ENCODE peak calls at places on chromosomes 13 and 19, in six cellular contexts. L, W, D, J, R and O are unnamed samples. For H3K9me3, the result is how much of the 10 kb centered on the place peaks cover.

GRCh38 chr13:41428155-41428554 is 29.2 kb upstream of the RGCC start:
- DNase-seq in L (no peak), R (no peak), J (no peak), D (no peak), W (no peak), O (no peak)

GRCh38 chr13:109857325-109857724 is 70.9 kb upstream of the IRS2 start:
- DNase-seq in D (no peak), W (no peak), R (no peak), J (no peak), L (no peak), O (no peak)

GRCh38 chr19:42023121-42023942 is 29.3 kb upstream of the ATP1A3 start:
- DNase-seq in R (peak), J (peak), L (no peak), W (no peak), D (no peak), O (no peak)

GRCh38 chr19:33157906-33158305 is 26.0 kb downstream of the WDR88 start:
- DNase-seq in L (no peak), R (no peak), J (no peak), W (no peak), D (no peak), O (no peak)

GRCh38 chr13:31172535-31172934 is 10.8 kb upstream of the HSPH1 start:
- DNase-seq in W (no peak), R (peak), L (no peak), D (no peak), J (no peak), O (no peak)

GRCh38 chr19:23436318-23436717 is 41.0 kb upstream of the ZNF91 start:
- DNase-seq in R (no peak), D (no peak), L (no peak), W (no peak), J (peak), O (no peak)

GRCh38 chr19:53037101-53038097 is 7.1 kb upstream of the ERVV-2 start:
- DNase-seq in L (no peak), R (no peak), J (no peak), W (no peak), D (peak), O (no peak)

GRCh38 chr19:7191946-7192691 is 102.1 kb downstream of the INSR start:
- DNase-seq in R (no peak), L (no peak), D (no peak), W (peak), J (peak), O (no peak)

GRCh38 chr13:95745289-95745688 is 68.3 kb downstream of the DNAJC3 start:
- DNase-seq in R (no peak), L (no peak), J (no peak), D (no peak), W (no peak), O (no peak)

GRCh38 chr19:17447704-17448189 is 721 bp downstream of the TMEM221 start:
- DNase-seq in D (no peak), J (no peak), W (no peak), L (no peak), R (no peak), O (no peak)

GRCh38 chr13:41985788-41986508 is 25.0 kb upstream of the VWA8 start:
- DNase-seq in R (peak), J (no peak), D (no peak), L (no peak), W (no peak), O (no peak)

GRCh38 chr19:37472165-37472564 is 3.0 kb downstream of the ZNF570 start:
- DNase-seq in D (no peak), R (no peak), W (no peak), J (no peak), L (no peak), O (no peak)
- H3K9me3 ChIP-seq in D (under half), R (half or more), W (under half), J (under half), L (under half), O (under half)

GRCh38 chr19:55119053-55119452 is 1.6 kb upstream of the PPP1R12C start:
- DNase-seq in R (no peak), W (no peak), D (no peak), J (no peak), L (no peak), O (no peak)
- H3K4me3 ChIP-seq in R (no peak), W (no peak), D (no peak), J (no peak), L (no peak), O (peak)

DNA sequence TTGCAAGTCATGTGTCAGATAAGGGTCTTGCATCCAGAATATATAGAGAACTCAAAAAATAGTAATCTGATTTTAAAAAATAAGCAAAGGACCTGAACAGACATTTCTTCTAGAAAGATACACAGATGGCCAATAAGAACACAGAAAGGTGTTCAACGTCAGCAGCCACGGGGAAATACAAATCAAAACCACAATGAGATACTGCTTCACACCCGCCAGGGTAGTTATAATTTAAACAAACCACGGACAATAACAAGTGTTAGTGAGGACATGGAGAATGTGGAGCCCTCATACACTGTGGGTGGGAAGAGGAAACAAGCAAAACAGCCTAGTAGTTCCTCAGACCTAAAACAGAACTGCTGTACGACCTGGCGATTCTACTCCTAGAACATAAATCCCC is 26.6 kb upstream of the NAPA start:
- DNase-seq in J (no peak), R (no peak), W (peak), L (no peak), D (no peak), O (no peak)
- H3K27ac ChIP-seq in J (no peak), R (no peak), W (no peak), L (no peak), D (no peak), O (no peak)

DNA sequence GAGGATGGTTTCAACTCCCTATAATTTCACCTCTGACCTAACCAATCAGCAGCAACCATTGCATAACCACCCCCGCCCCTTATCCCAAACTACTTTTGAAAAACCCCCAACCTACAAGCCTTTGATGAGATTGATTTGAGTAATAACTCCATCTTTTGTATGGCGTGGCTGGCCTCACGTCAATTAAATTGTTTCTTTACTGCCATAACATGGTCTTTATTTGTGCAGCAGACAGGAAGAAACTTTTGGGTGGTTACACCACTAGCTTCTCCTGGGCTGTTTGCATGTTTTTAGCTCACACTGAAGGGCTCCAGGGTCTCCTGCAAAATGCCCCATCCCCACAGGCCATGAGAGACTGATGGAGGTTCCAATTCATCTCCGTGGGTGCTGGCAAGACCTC is 34.0 kb upstream of the PEG3 start:
- DNase-seq in L (no peak), R (no peak), D (no peak), J (no peak), W (no peak), O (no peak)
- H3K9me3 ChIP-seq in L (under half), R (half or more), D (under half), J (under half), W (under half), O (under half)

GRCh38 chr19:3285647-3286176 is 61.3 kb downstream of the CELF5 start:
- DNase-seq in L (no peak), W (peak), R (no peak), J (no peak), D (no peak), O (no peak)

GRCh38 chr19:3283886-3284657 is 59.6 kb downstream of the CELF5 start:
- DNase-seq in J (no peak), D (no peak), R (no peak), W (no peak), L (no peak), O (no peak)

GRCh38 chr19:3282564-3282963 is 58.1 kb downstream of the CELF5 start:
- DNase-seq in D (no peak), J (no peak), W (no peak), L (no peak), R (no peak), O (no peak)

GRCh38 chr19:3283246-3283751 is 58.8 kb downstream of the CELF5 start:
- DNase-seq in R (no peak), W (no peak), D (no peak), J (no peak), L (no peak), O (no peak)

DNA sequence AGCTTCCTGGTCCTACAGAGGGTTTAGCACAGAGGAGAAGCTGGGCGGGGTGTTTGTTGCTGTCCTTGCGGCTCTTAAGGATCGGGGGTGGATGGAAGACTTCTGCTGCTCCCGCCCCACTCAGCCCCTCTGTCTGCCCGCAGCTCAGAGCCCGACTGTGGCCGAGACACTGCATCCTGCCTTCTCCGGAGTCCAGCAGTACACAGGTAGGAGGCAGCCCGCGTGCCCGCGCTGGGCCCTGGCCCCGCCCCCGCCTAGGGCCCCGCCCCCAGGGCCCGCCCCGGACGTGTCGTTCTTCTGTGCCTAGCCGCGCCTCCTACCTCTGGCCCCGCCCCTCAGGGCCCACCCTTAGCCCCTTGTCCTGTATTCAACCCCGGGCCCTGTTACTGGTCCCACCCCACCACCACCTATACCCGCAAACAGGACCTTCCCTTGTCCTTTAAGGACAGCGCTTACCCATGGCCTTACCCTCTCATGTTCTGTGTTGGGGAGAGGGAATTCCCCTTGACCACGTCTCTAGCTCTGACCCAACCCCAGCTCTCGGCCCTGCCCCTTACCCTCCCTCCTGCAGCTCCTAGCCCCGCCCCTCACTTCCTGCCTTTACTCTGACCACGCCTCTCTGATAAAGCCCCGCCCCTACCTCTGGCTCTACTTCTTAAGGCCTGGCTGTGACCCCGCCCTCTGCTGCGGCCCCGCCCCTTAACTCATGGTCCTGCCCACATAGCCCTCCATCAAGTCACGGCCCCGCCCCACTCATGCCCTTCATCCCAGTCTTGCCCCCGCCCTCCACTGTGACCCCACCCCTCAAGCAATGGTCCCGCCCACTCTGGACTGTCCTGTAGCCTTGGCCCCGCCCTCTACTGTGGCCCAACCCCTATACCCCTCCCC is 60.5 kb downstream of the CELF5 start:
- DNase-seq in D (peak), W (peak), R (peak), L (no peak), J (peak), O (peak)
- H3K4me3 ChIP-seq in D (no peak), W (peak), R (peak), L (no peak), J (no peak), O (peak)

GRCh38 chr19:5680083-5680436 is 256 bp downstream of the MICOS13 start:
- DNase-seq in L (peak), R (no peak), J (no peak), D (no peak), W (no peak), O (no peak)
- H3K27ac ChIP-seq in L (peak), R (peak), J (peak), D (peak), W (peak), O (no peak)

GRCh38 chr19:2850256-2850925 is 9.1 kb downstream of the ZNF555 start:
- DNase-seq in J (no peak), L (no peak), R (no peak), W (no peak), D (no peak), O (no peak)

GRCh38 chr19:2848625-2849024 is 7.3 kb downstream of the ZNF555 start:
- DNase-seq in L (no peak), D (no peak), W (no peak), R (no peak), J (no peak), O (no peak)

GRCh38 chr19:2845107-2845506 is 3.8 kb downstream of the ZNF555 start:
- DNase-seq in L (no peak), W (no peak), R (no peak), D (no peak), J (no peak), O (no peak)

GRCh38 chr19:2846180-2846935 is 5.1 kb downstream of the ZNF555 start:
- DNase-seq in L (no peak), R (no peak), D (no peak), J (no peak), W (no peak), O (no peak)

GRCh38 chr19:2847507-2847906 is 6.2 kb downstream of the ZNF555 start:
- DNase-seq in J (no peak), L (no peak), D (no peak), R (no peak), W (no peak), O (no peak)
- H3K9me3 ChIP-seq in J (under half), L (half or more), D (under half), R (half or more), W (under half), O (under half)

GRCh38 chr13:107210216-107211010 is 642.5 kb upstream of the ARGLU1 start:
- DNase-seq in R (no peak), L (no peak), W (no peak), J (no peak), D (no peak), O (no peak)
- H3K4me3 ChIP-seq in R (no peak), L (no peak), W (no peak), J (no peak), D (no peak), O (no peak)

GRCh38 chr13:26440111-26440510 is 117.4 kb upstream of the WASF3 start:
- DNase-seq in J (no peak), R (no peak), D (no peak), L (no peak), W (no peak), O (no peak)

GRCh38 chr13:26446751-26447150 is 110.7 kb upstream of the WASF3 start:
- DNase-seq in J (no peak), L (no peak), D (no peak), R (no peak), W (no peak), O (no peak)

GRCh38 chr13:26445092-26445491 is 112.4 kb upstream of the WASF3 start:
- DNase-seq in L (no peak), W (no peak), R (no peak), J (no peak), D (no peak), O (no peak)

GRCh38 chr13:26436914-26437313 is 120.6 kb upstream of the WASF3 start:
- DNase-seq in W (no peak), J (no peak), L (no peak), R (no peak), D (no peak), O (no peak)

DNA sequence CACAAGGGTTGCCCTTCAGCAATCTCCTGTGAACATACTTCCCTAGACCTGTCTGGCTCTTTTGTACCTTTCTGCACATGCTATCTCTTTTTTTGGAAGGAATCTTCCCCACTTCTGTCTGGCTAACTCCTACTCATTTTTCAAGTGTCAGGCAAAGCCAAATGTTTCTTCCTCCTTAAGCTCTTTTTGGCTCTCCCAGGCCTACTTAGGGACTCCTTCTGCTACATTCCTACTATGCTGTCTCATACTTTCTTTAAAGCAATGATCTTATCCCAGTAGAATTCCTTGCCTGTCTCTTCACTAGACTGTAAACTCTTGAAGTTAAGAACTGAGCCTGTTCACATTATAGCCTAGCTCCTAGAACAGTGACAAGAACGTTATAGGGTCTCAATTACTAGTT is 114.9 kb upstream of the WASF3 start:
- DNase-seq in L (no peak), J (no peak), W (no peak), D (no peak), R (no peak), O (no peak)
- H3K27ac ChIP-seq in L (peak), J (no peak), W (no peak), D (no peak), R (no peak), O (no peak)